ENCODE peak calls at places on chromosome 11, in eight cellular contexts. T is DND-41, S is H1, G is astrocyte, H is PC-9, V is keratinocyte, L is GM23338, Q is neural progenitor cell. Y is an unnamed sample.
A peak's percentile ranks its signal among the peaks of the same experiment; 100 is the strongest.

GRCh38 chr11:130854483-130854882 is 61.8 kb downstream of the SNX19 start:
- DNase-seq in S (no peak), G (no peak), L (no peak), T (no peak), Q (no peak), H (no peak), V (no peak), Y (no peak)

GRCh38 chr11:117627259-117627658 is 169.8 kb downstream of the DSCAML1 start:
- DNase-seq in T (no peak), G (no peak), H (no peak), Q (no peak), S (no peak), L (no peak), V (no peak), Y (no peak)

GRCh38 chr11:78213526-78214330 is 25.0 kb downstream of the USP35 start:
- DNase-seq in G (no peak), L (no peak), T (no peak), H (no peak), V (no peak), Q (no peak), S (no peak), Y (no peak)

GRCh38 chr11:93322207-93322606 is 8.3 kb upstream of the DEUP1 start:
- DNase-seq in G (no peak), L (no peak), S (no peak), T (no peak), V (no peak), Q (no peak), H (no peak), Y (no peak)

GRCh38 chr11:1863352-1864215 is 10.7 kb downstream of the LSP1 start:
- DNase-seq in T (peak; percentile 18), G (peak; percentile 82), L (peak; percentile 53), S (no peak), H (peak; percentile 68), V (no peak), Q (peak; percentile 84), Y (peak; percentile 35)

GRCh38 chr11:28836285-28837081 is 728.3 kb downstream of the METTL15 start:
- DNase-seq in L (no peak), S (no peak), V (peak; percentile 9), H (peak; percentile 35), T (no peak), G (peak; percentile 100), Q (peak; percentile 66), Y (peak; percentile 100)

GRCh38 chr11:58928082-58928574 is 11.2 kb upstream of the GLYATL1 start:
- DNase-seq in G (peak; percentile 10), V (no peak), L (peak; percentile 59), H (no peak), S (no peak), T (no peak), Q (peak; percentile 50), Y (no peak)

GRCh38 chr11:102292951-102293350 is 24.3 kb upstream of the BIRC3 start:
- DNase-seq in Q (no peak), V (no peak), H (no peak), G (no peak), S (no peak), T (no peak), L (no peak), Y (no peak)

GRCh38 chr11:103659743-103660142 is 376.7 kb upstream of the DDI1 start:
- DNase-seq in G (peak; percentile 30), V (no peak), Q (no peak), H (no peak), L (no peak), S (no peak), T (no peak), Y (peak; percentile 53)

GRCh38 chr11:31986201-31986889 is 104.5 kb upstream of the RCN1 start:
- DNase-seq in S (no peak), G (no peak), H (no peak), T (no peak), Q (no peak), L (peak; percentile 15), V (no peak), Y (no peak)

GRCh38 chr11:31981457-31981856 is 109.4 kb upstream of the RCN1 start:
- DNase-seq in S (no peak), T (no peak), Q (no peak), V (no peak), H (no peak), G (no peak), L (no peak), Y (no peak)

DNA sequence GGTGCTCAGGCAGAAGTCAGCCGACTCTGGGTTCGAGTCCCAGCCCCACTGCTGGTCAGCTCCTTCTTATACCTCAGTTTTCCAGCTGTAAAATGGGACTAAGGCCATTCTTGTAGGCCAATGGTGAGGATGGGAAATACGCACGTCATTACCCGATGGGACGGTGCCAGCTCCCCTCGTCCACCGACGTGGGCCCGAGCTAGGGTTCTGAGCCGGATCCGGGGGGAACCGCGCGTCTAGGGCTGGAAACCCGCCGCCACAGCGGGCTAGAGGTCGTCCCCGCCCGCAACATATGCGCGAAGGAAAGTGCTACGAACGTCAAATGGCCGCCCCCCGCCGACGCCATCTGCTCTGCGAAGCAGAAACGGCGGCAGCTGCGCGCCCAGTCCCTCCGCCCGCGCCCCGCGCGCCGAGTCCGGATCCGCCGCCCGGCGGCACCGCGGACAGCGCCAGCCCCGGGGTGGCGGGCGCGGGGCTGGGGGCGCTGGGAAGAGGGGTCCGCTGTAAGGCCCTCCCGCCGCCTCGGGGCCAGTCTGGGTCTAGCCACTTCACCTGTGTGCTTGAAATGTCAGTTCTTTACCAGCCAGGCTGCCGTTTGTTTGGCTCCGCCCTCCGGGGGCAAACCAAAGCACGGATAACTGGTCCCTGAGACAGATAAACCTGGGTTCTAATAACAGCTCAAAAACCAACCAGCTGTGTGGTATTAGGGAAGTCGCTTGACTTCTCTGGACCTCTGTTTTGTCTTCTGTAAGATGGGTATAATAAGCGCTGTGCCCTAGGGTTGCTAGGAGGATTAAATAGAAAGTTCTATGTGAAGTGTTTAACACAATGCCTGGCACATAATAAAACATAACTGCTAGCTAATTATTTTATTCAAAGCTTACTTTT is 103.5 kb upstream of the RCN1 start:
- DNase-seq in S (peak; percentile 1), L (peak; percentile 79), Q (peak; percentile 83), T (no peak), G (no peak), H (no peak), V (no peak), Y (peak; percentile 60)
- TF ChIP-seq EZH2 in S (no peak), L (peak; percentile 26), Q (no peak), T (no peak), G (no peak), H (no peak), V (no peak), Y (peak; percentile 85)

GRCh38 chr11:68958211-68958610 is 22.6 kb downstream of the MRGPRD start:
- DNase-seq in H (no peak), S (no peak), V (no peak), Q (no peak), L (no peak), T (no peak), G (no peak), Y (no peak)

GRCh38 chr11:68956547-68957254 is 24.1 kb downstream of the MRGPRD start:
- DNase-seq in T (no peak), H (no peak), G (no peak), V (no peak), S (no peak), Q (no peak), L (no peak), Y (no peak)

GRCh38 chr11:68959465-68960298 is 21.1 kb downstream of the MRGPRD start:
- DNase-seq in T (no peak), H (no peak), G (no peak), Q (no peak), V (no peak), L (no peak), S (no peak), Y (no peak)

GRCh38 chr11:68954970-68955958 is 25.5 kb downstream of the MRGPRD start:
- DNase-seq in H (no peak), G (peak; percentile 21), Q (no peak), S (no peak), V (no peak), T (no peak), L (peak; percentile 47), Y (no peak)

DNA sequence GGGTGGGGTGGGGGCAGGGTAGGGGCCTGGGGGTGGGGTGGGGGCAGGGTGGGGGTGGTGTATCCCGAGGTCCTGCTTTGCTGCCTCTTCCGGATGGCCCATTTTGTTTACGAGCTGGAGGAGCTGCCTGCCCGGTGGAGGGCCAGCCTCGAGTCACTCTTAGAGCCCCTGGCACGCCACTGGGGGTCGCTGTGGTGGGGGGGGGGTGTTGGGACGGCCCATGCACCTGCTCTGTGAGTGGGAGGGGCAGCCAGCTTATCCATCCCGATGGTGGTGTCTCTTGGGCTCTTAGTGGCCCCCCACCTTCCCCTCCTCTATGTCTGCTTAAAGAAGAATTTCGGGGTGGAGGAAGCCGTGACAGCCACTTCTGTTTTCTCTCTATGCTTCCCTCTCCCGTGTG is 24.6 kb downstream of the MRGPRD start:
- DNase-seq in Q (peak; percentile 68), V (no peak), H (no peak), L (peak; percentile 64), T (no peak), G (no peak), S (no peak), Y (peak; percentile 47)
- TF ChIP-seq CTCF in Q (peak; percentile 67), V (peak; percentile 26), H (peak; percentile 43), L (peak; percentile 79), T (no peak), G (no peak), S (peak; percentile 73), Y (peak; percentile 58)

DNA sequence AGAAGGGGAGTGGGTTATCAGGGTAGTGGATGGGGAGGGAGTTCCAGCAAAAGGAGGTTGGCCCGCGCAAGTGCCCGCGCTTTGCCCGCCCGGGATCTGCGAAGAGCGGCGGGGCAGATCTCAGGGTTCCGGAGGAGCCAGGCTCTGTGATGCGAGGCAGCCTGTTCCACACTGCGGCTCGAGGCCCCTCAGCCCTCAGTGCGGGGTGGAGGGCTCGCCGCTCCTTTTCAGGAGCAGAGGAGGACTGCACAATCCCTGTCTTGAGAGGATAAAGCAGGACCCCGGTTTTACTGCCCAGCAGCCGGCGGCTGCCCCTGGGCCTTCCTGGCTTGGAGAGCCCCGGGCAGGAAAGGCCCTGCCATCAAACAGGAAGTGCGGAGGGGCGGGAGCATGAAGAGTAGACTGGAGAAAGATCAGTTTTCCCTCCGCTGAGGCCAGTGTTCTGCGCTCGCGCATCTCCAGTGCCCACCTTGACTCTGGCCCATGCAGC is 6.2 kb downstream of the SLC6A5 start:
- DNase-seq in L (no peak), Q (no peak), H (no peak), V (no peak), S (no peak), G (no peak), T (no peak), Y (no peak)
- TF ChIP-seq EZH2 in L (no peak), Q (no peak), H (no peak), V (no peak), S (no peak), G (peak; percentile 53), T (no peak), Y (no peak)

GRCh38 chr11:111735262-111736116 is 30.7 kb downstream of the PPP2R1B start:
- DNase-seq in S (no peak), L (no peak), T (no peak), G (peak; percentile 98), V (peak; percentile 75), H (peak; percentile 98), Q (no peak), Y (peak; percentile 74)
- TF ChIP-seq CTCF in S (no peak), L (peak; percentile 7), T (no peak), G (no peak), V (peak; percentile 12), H (no peak), Q (no peak), Y (peak; percentile 10)

GRCh38 chr11:17421781-17422180 is 33.3 kb upstream of the KCNJ11 start:
- DNase-seq in V (no peak), G (no peak), S (no peak), Q (no peak), T (peak; percentile 31), H (no peak), L (no peak), Y (no peak)
- TF ChIP-seq EZH2 in V (no peak), G (no peak), S (no peak), Q (no peak), T (no peak), H (no peak), L (no peak), Y (no peak)

Y was measured in A673.